ENCODE peak calls at places on chromosomes 11 and 22, in seven cellular contexts. One of them, this sample, is unnamed.

GRCh38 chr11:82864268-82864667 is 36.0 kb downstream of the PRCP start:
- DNase-seq in NCI-H510A treated with DMSO at 0.1 percent for 48 hours: peak
- DNase-seq in kidney tubule cell: peak
- DNase-seq in GM06990: no peak
- DNase-seq in activated naive CD4-positive, alpha-beta T cell: peak
- DNase-seq in stimulated activated CD8-positive, alpha-beta memory T cell treated with anti-CD3 and anti-CD28 coated beads, Interleukin-15, amount 100 ng/mL, for 48 hours: no peak
- DNase-seq in effector CD4-positive, alpha-beta T cell: no peak
- DNase-seq in this sample: peak

GRCh38 chr11:101128571-101129202 is 926 bp downstream of the PGR start:
- DNase-seq in stimulated activated CD8-positive, alpha-beta memory T cell treated with anti-CD3 and anti-CD28 coated beads, Interleukin-15, amount 100 ng/mL, for 48 hours: no peak
- DNase-seq in activated naive CD4-positive, alpha-beta T cell: no peak
- DNase-seq in effector CD4-positive, alpha-beta T cell: no peak
- DNase-seq in kidney tubule cell: no peak
- DNase-seq in GM06990: peak
- DNase-seq in NCI-H510A treated with DMSO at 0.1 percent for 48 hours: no peak
- DNase-seq in this sample: no peak

GRCh38 chr11:1628506-1629325 is 859 bp upstream of the KRTAP5-5 start:
- DNase-seq in effector CD4-positive, alpha-beta T cell: peak
- DNase-seq in stimulated activated CD8-positive, alpha-beta memory T cell treated with anti-CD3 and anti-CD28 coated beads, Interleukin-15, amount 100 ng/mL, for 48 hours: peak
- DNase-seq in NCI-H510A treated with DMSO at 0.1 percent for 48 hours: no peak
- DNase-seq in kidney tubule cell: peak
- DNase-seq in GM06990: no peak
- DNase-seq in activated naive CD4-positive, alpha-beta T cell: peak
- DNase-seq in this sample: peak

GRCh38 chr11:73236205-73236765 is 18.2 kb downstream of the P2RY2 start:
- DNase-seq in kidney tubule cell: no peak
- DNase-seq in effector CD4-positive, alpha-beta T cell: no peak
- DNase-seq in activated naive CD4-positive, alpha-beta T cell: no peak
- DNase-seq in GM06990: no peak
- DNase-seq in stimulated activated CD8-positive, alpha-beta memory T cell treated with anti-CD3 and anti-CD28 coated beads, Interleukin-15, amount 100 ng/mL, for 48 hours: no peak
- DNase-seq in NCI-H510A treated with DMSO at 0.1 percent for 48 hours: no peak
- DNase-seq in this sample: no peak

GRCh38 chr11:83819936-83820549 is 533.9 kb upstream of the CCDC90B start:
- DNase-seq in activated naive CD4-positive, alpha-beta T cell: no peak
- DNase-seq in stimulated activated CD8-positive, alpha-beta memory T cell treated with anti-CD3 and anti-CD28 coated beads, Interleukin-15, amount 100 ng/mL, for 48 hours: no peak
- DNase-seq in effector CD4-positive, alpha-beta T cell: no peak
- DNase-seq in kidney tubule cell: peak
- DNase-seq in NCI-H510A treated with DMSO at 0.1 percent for 48 hours: peak
- DNase-seq in GM06990: no peak
- DNase-seq in this sample: peak

GRCh38 chr11:46827995-46828394 is 18.1 kb downstream of the CKAP5 start:
- DNase-seq in GM06990: no peak
- DNase-seq in activated naive CD4-positive, alpha-beta T cell: no peak
- DNase-seq in NCI-H510A treated with DMSO at 0.1 percent for 48 hours: no peak
- DNase-seq in effector CD4-positive, alpha-beta T cell: no peak
- DNase-seq in kidney tubule cell: no peak
- DNase-seq in stimulated activated CD8-positive, alpha-beta memory T cell treated with anti-CD3 and anti-CD28 coated beads, Interleukin-15, amount 100 ng/mL, for 48 hours: no peak
- DNase-seq in this sample: no peak

GRCh38 chr22:27512283-27512761 is 289.2 kb downstream of the MN1 start:
- DNase-seq in GM06990: no peak
- DNase-seq in stimulated activated CD8-positive, alpha-beta memory T cell treated with anti-CD3 and anti-CD28 coated beads, Interleukin-15, amount 100 ng/mL, for 48 hours: no peak
- DNase-seq in NCI-H510A treated with DMSO at 0.1 percent for 48 hours: no peak
- DNase-seq in activated naive CD4-positive, alpha-beta T cell: no peak
- DNase-seq in effector CD4-positive, alpha-beta T cell: no peak
- DNase-seq in kidney tubule cell: peak
- DNase-seq in this sample: no peak

GRCh38 chr11:116930586-116930985 is 93.2 kb upstream of the APOA1 start:
- DNase-seq in stimulated activated CD8-positive, alpha-beta memory T cell treated with anti-CD3 and anti-CD28 coated beads, Interleukin-15, amount 100 ng/mL, for 48 hours: no peak
- DNase-seq in effector CD4-positive, alpha-beta T cell: no peak
- DNase-seq in GM06990: no peak
- DNase-seq in activated naive CD4-positive, alpha-beta T cell: no peak
- DNase-seq in kidney tubule cell: no peak
- DNase-seq in NCI-H510A treated with DMSO at 0.1 percent for 48 hours: peak
- DNase-seq in this sample: no peak

GRCh38 chr11:112221263-112221835 is 4.9 kb upstream of the PTS start:
- DNase-seq in stimulated activated CD8-positive, alpha-beta memory T cell treated with anti-CD3 and anti-CD28 coated beads, Interleukin-15, amount 100 ng/mL, for 48 hours: no peak
- DNase-seq in effector CD4-positive, alpha-beta T cell: no peak
- DNase-seq in activated naive CD4-positive, alpha-beta T cell: no peak
- DNase-seq in NCI-H510A treated with DMSO at 0.1 percent for 48 hours: peak
- DNase-seq in kidney tubule cell: no peak
- DNase-seq in GM06990: no peak
- DNase-seq in this sample: no peak

GRCh38 chr11:71210861-71211260 is 41.5 kb downstream of the SHANK2 start:
- DNase-seq in NCI-H510A treated with DMSO at 0.1 percent for 48 hours: no peak
- DNase-seq in activated naive CD4-positive, alpha-beta T cell: no peak
- DNase-seq in effector CD4-positive, alpha-beta T cell: no peak
- DNase-seq in kidney tubule cell: no peak
- DNase-seq in stimulated activated CD8-positive, alpha-beta memory T cell treated with anti-CD3 and anti-CD28 coated beads, Interleukin-15, amount 100 ng/mL, for 48 hours: no peak
- DNase-seq in GM06990: no peak
- DNase-seq in this sample: no peak

GRCh38 chr11:62988281-62988680 is 3.5 kb upstream of the SLC22A6 start:
- DNase-seq in GM06990: no peak
- DNase-seq in stimulated activated CD8-positive, alpha-beta memory T cell treated with anti-CD3 and anti-CD28 coated beads, Interleukin-15, amount 100 ng/mL, for 48 hours: no peak
- DNase-seq in effector CD4-positive, alpha-beta T cell: no peak
- DNase-seq in NCI-H510A treated with DMSO at 0.1 percent for 48 hours: no peak
- DNase-seq in activated naive CD4-positive, alpha-beta T cell: no peak
- DNase-seq in kidney tubule cell: no peak
- DNase-seq in this sample: no peak

GRCh38 chr11:10459029-10459970 is 4.2 kb downstream of the AMPD3 start:
- DNase-seq in kidney tubule cell: no peak
- DNase-seq in NCI-H510A treated with DMSO at 0.1 percent for 48 hours: no peak
- DNase-seq in stimulated activated CD8-positive, alpha-beta memory T cell treated with anti-CD3 and anti-CD28 coated beads, Interleukin-15, amount 100 ng/mL, for 48 hours: peak
- DNase-seq in GM06990: peak
- DNase-seq in effector CD4-positive, alpha-beta T cell: peak
- DNase-seq in activated naive CD4-positive, alpha-beta T cell: peak
- DNase-seq in this sample: peak

GRCh38 chr11:122020902-122021301 is 95.1 kb downstream of the BLID start:
- DNase-seq in stimulated activated CD8-positive, alpha-beta memory T cell treated with anti-CD3 and anti-CD28 coated beads, Interleukin-15, amount 100 ng/mL, for 48 hours: no peak
- DNase-seq in activated naive CD4-positive, alpha-beta T cell: no peak
- DNase-seq in effector CD4-positive, alpha-beta T cell: no peak
- DNase-seq in GM06990: no peak
- DNase-seq in NCI-H510A treated with DMSO at 0.1 percent for 48 hours: no peak
- DNase-seq in kidney tubule cell: peak
- DNase-seq in this sample: no peak

GRCh38 chr22:46107753-46108563 is 42.4 kb upstream of the PPARA start:
- DNase-seq in activated naive CD4-positive, alpha-beta T cell: no peak
- DNase-seq in stimulated activated CD8-positive, alpha-beta memory T cell treated with anti-CD3 and anti-CD28 coated beads, Interleukin-15, amount 100 ng/mL, for 48 hours: no peak
- DNase-seq in NCI-H510A treated with DMSO at 0.1 percent for 48 hours: no peak
- DNase-seq in effector CD4-positive, alpha-beta T cell: no peak
- DNase-seq in GM06990: no peak
- DNase-seq in kidney tubule cell: peak
- DNase-seq in this sample: no peak

GRCh38 chr22:41280065-41280464 is 5.9 kb downstream of the RANGAP1 start:
- DNase-seq in activated naive CD4-positive, alpha-beta T cell: no peak
- DNase-seq in kidney tubule cell: no peak
- DNase-seq in stimulated activated CD8-positive, alpha-beta memory T cell treated with anti-CD3 and anti-CD28 coated beads, Interleukin-15, amount 100 ng/mL, for 48 hours: no peak
- DNase-seq in NCI-H510A treated with DMSO at 0.1 percent for 48 hours: no peak
- DNase-seq in effector CD4-positive, alpha-beta T cell: no peak
- DNase-seq in GM06990: no peak
- DNase-seq in this sample: no peak

GRCh38 chr11:94849836-94850235 is 81.7 kb downstream of the AMOTL1 start:
- DNase-seq in stimulated activated CD8-positive, alpha-beta memory T cell treated with anti-CD3 and anti-CD28 coated beads, Interleukin-15, amount 100 ng/mL, for 48 hours: no peak
- DNase-seq in NCI-H510A treated with DMSO at 0.1 percent for 48 hours: no peak
- DNase-seq in kidney tubule cell: no peak
- DNase-seq in activated naive CD4-positive, alpha-beta T cell: no peak
- DNase-seq in GM06990: no peak
- DNase-seq in effector CD4-positive, alpha-beta T cell: no peak
- DNase-seq in this sample: no peak

GRCh38 chr11:128406365-128406706 is 181.0 kb downstream of the ETS1 start:
- DNase-seq in GM06990: no peak
- DNase-seq in kidney tubule cell: no peak
- DNase-seq in stimulated activated CD8-positive, alpha-beta memory T cell treated with anti-CD3 and anti-CD28 coated beads, Interleukin-15, amount 100 ng/mL, for 48 hours: no peak
- DNase-seq in NCI-H510A treated with DMSO at 0.1 percent for 48 hours: no peak
- DNase-seq in activated naive CD4-positive, alpha-beta T cell: no peak
- DNase-seq in effector CD4-positive, alpha-beta T cell: no peak
- DNase-seq in this sample: no peak

GRCh38 chr11:282171-282570 is 4.0 kb downstream of the NLRP6 start:
- DNase-seq in activated naive CD4-positive, alpha-beta T cell: no peak
- DNase-seq in kidney tubule cell: no peak
- DNase-seq in NCI-H510A treated with DMSO at 0.1 percent for 48 hours: no peak
- DNase-seq in effector CD4-positive, alpha-beta T cell: no peak
- DNase-seq in GM06990: no peak
- DNase-seq in stimulated activated CD8-positive, alpha-beta memory T cell treated with anti-CD3 and anti-CD28 coated beads, Interleukin-15, amount 100 ng/mL, for 48 hours: no peak
- DNase-seq in this sample: no peak

GRCh38 chr11:2480874-2481220 is 36.0 kb downstream of the KCNQ1 start:
- DNase-seq in stimulated activated CD8-positive, alpha-beta memory T cell treated with anti-CD3 and anti-CD28 coated beads, Interleukin-15, amount 100 ng/mL, for 48 hours: no peak
- DNase-seq in effector CD4-positive, alpha-beta T cell: no peak
- DNase-seq in activated naive CD4-positive, alpha-beta T cell: no peak
- DNase-seq in kidney tubule cell: no peak
- DNase-seq in NCI-H510A treated with DMSO at 0.1 percent for 48 hours: no peak
- DNase-seq in GM06990: no peak
- DNase-seq in this sample: no peak

GRCh38 chr11:46607516-46607915 is 9.5 kb downstream of the HARBI1 start:
- DNase-seq in GM06990: no peak
- DNase-seq in kidney tubule cell: no peak
- DNase-seq in effector CD4-positive, alpha-beta T cell: no peak
- DNase-seq in NCI-H510A treated with DMSO at 0.1 percent for 48 hours: no peak
- DNase-seq in activated naive CD4-positive, alpha-beta T cell: no peak
- DNase-seq in stimulated activated CD8-positive, alpha-beta memory T cell treated with anti-CD3 and anti-CD28 coated beads, Interleukin-15, amount 100 ng/mL, for 48 hours: no peak
- DNase-seq in this sample: no peak

GRCh38 chr11:61513143-61513740 is 4.7 kb downstream of the LRRC10B start:
- DNase-seq in stimulated activated CD8-positive, alpha-beta memory T cell treated with anti-CD3 and anti-CD28 coated beads, Interleukin-15, amount 100 ng/mL, for 48 hours: no peak
- DNase-seq in kidney tubule cell: no peak
- DNase-seq in GM06990: no peak
- DNase-seq in NCI-H510A treated with DMSO at 0.1 percent for 48 hours: peak
- DNase-seq in activated naive CD4-positive, alpha-beta T cell: no peak
- DNase-seq in effector CD4-positive, alpha-beta T cell: no peak
- DNase-seq in this sample: no peak

GRCh38 chr11:68707527-68707926 is 23.2 kb downstream of the GAL start:
- DNase-seq in effector CD4-positive, alpha-beta T cell: no peak
- DNase-seq in activated naive CD4-positive, alpha-beta T cell: no peak
- DNase-seq in NCI-H510A treated with DMSO at 0.1 percent for 48 hours: no peak
- DNase-seq in GM06990: no peak
- DNase-seq in stimulated activated CD8-positive, alpha-beta memory T cell treated with anti-CD3 and anti-CD28 coated beads, Interleukin-15, amount 100 ng/mL, for 48 hours: no peak
- DNase-seq in kidney tubule cell: no peak
- DNase-seq in this sample: no peak

GRCh38 chr22:19554834-19555404 is 30.7 kb upstream of the CLDN5 start:
- DNase-seq in NCI-H510A treated with DMSO at 0.1 percent for 48 hours: no peak
- DNase-seq in kidney tubule cell: peak
- DNase-seq in GM06990: no peak
- DNase-seq in stimulated activated CD8-positive, alpha-beta memory T cell treated with anti-CD3 and anti-CD28 coated beads, Interleukin-15, amount 100 ng/mL, for 48 hours: no peak
- DNase-seq in effector CD4-positive, alpha-beta T cell: no peak
- DNase-seq in activated naive CD4-positive, alpha-beta T cell: no peak
- DNase-seq in this sample: no peak

GRCh38 chr11:121237686-121238658 is 54.6 kb upstream of the SC5D start:
- DNase-seq in effector CD4-positive, alpha-beta T cell: no peak
- DNase-seq in GM06990: peak
- DNase-seq in stimulated activated CD8-positive, alpha-beta memory T cell treated with anti-CD3 and anti-CD28 coated beads, Interleukin-15, amount 100 ng/mL, for 48 hours: peak
- DNase-seq in activated naive CD4-positive, alpha-beta T cell: no peak
- DNase-seq in kidney tubule cell: peak
- DNase-seq in NCI-H510A treated with DMSO at 0.1 percent for 48 hours: no peak
- DNase-seq in this sample: no peak

GRCh38 chr22:25357056-25357455 is 137.6 kb downstream of the CRYBB2 start:
- DNase-seq in kidney tubule cell: no peak
- DNase-seq in activated naive CD4-positive, alpha-beta T cell: no peak
- DNase-seq in GM06990: no peak
- DNase-seq in stimulated activated CD8-positive, alpha-beta memory T cell treated with anti-CD3 and anti-CD28 coated beads, Interleukin-15, amount 100 ng/mL, for 48 hours: no peak
- DNase-seq in effector CD4-positive, alpha-beta T cell: no peak
- DNase-seq in NCI-H510A treated with DMSO at 0.1 percent for 48 hours: no peak
- DNase-seq in this sample: no peak

GRCh38 chr11:93568726-93569125 is 25.5 kb upstream of the SMCO4 start:
- DNase-seq in kidney tubule cell: no peak
- DNase-seq in effector CD4-positive, alpha-beta T cell: no peak
- DNase-seq in activated naive CD4-positive, alpha-beta T cell: no peak
- DNase-seq in stimulated activated CD8-positive, alpha-beta memory T cell treated with anti-CD3 and anti-CD28 coated beads, Interleukin-15, amount 100 ng/mL, for 48 hours: no peak
- DNase-seq in NCI-H510A treated with DMSO at 0.1 percent for 48 hours: no peak
- DNase-seq in GM06990: no peak
- DNase-seq in this sample: no peak

GRCh38 chr11:36469881-36470802 is 39.9 kb downstream of the TRAF6 start:
- DNase-seq in kidney tubule cell: peak
- DNase-seq in stimulated activated CD8-positive, alpha-beta memory T cell treated with anti-CD3 and anti-CD28 coated beads, Interleukin-15, amount 100 ng/mL, for 48 hours: no peak
- DNase-seq in effector CD4-positive, alpha-beta T cell: no peak
- DNase-seq in activated naive CD4-positive, alpha-beta T cell: no peak
- DNase-seq in NCI-H510A treated with DMSO at 0.1 percent for 48 hours: no peak
- DNase-seq in GM06990: no peak
- DNase-seq in this sample: no peak

GRCh38 chr11:65492637-65493366 is 6.0 kb upstream of the MALAT1 start:
- DNase-seq in kidney tubule cell: peak
- DNase-seq in NCI-H510A treated with DMSO at 0.1 percent for 48 hours: no peak
- DNase-seq in activated naive CD4-positive, alpha-beta T cell: no peak
- DNase-seq in effector CD4-positive, alpha-beta T cell: no peak
- DNase-seq in stimulated activated CD8-positive, alpha-beta memory T cell treated with anti-CD3 and anti-CD28 coated beads, Interleukin-15, amount 100 ng/mL, for 48 hours: no peak
- DNase-seq in GM06990: peak
- DNase-seq in this sample: peak

GRCh38 chr11:75538150-75538942 is 12.6 kb upstream of the GDPD5 start:
- DNase-seq in activated naive CD4-positive, alpha-beta T cell: no peak
- DNase-seq in effector CD4-positive, alpha-beta T cell: no peak
- DNase-seq in NCI-H510A treated with DMSO at 0.1 percent for 48 hours: no peak
- DNase-seq in GM06990: no peak
- DNase-seq in kidney tubule cell: no peak
- DNase-seq in stimulated activated CD8-positive, alpha-beta memory T cell treated with anti-CD3 and anti-CD28 coated beads, Interleukin-15, amount 100 ng/mL, for 48 hours: no peak
- DNase-seq in this sample: no peak

GRCh38 chr11:112961146-112961668 is at the start of gene NCAM1:
- DNase-seq in NCI-H510A treated with DMSO at 0.1 percent for 48 hours: peak
- DNase-seq in stimulated activated CD8-positive, alpha-beta memory T cell treated with anti-CD3 and anti-CD28 coated beads, Interleukin-15, amount 100 ng/mL, for 48 hours: no peak
- DNase-seq in kidney tubule cell: peak
- DNase-seq in GM06990: peak
- DNase-seq in effector CD4-positive, alpha-beta T cell: no peak
- DNase-seq in activated naive CD4-positive, alpha-beta T cell: no peak
- DNase-seq in this sample: peak

GRCh38 chr22:17164392-17165024 is 5.4 kb upstream of the HDHD5 start:
- DNase-seq in GM06990: no peak
- DNase-seq in effector CD4-positive, alpha-beta T cell: no peak
- DNase-seq in stimulated activated CD8-positive, alpha-beta memory T cell treated with anti-CD3 and anti-CD28 coated beads, Interleukin-15, amount 100 ng/mL, for 48 hours: no peak
- DNase-seq in activated naive CD4-positive, alpha-beta T cell: no peak
- DNase-seq in NCI-H510A treated with DMSO at 0.1 percent for 48 hours: no peak
- DNase-seq in kidney tubule cell: no peak
- DNase-seq in this sample: no peak

GRCh38 chr11:2296913-2297622 is 4.7 kb downstream of the C11orf21 start:
- DNase-seq in kidney tubule cell: no peak
- DNase-seq in GM06990: no peak
- DNase-seq in activated naive CD4-positive, alpha-beta T cell: no peak
- DNase-seq in effector CD4-positive, alpha-beta T cell: no peak
- DNase-seq in NCI-H510A treated with DMSO at 0.1 percent for 48 hours: no peak
- DNase-seq in stimulated activated CD8-positive, alpha-beta memory T cell treated with anti-CD3 and anti-CD28 coated beads, Interleukin-15, amount 100 ng/mL, for 48 hours: no peak
- DNase-seq in this sample: no peak

GRCh38 chr11:10455637-10456487 is 798 bp downstream of the AMPD3 start:
- DNase-seq in kidney tubule cell: peak
- DNase-seq in stimulated activated CD8-positive, alpha-beta memory T cell treated with anti-CD3 and anti-CD28 coated beads, Interleukin-15, amount 100 ng/mL, for 48 hours: peak
- DNase-seq in activated naive CD4-positive, alpha-beta T cell: peak
- DNase-seq in NCI-H510A treated with DMSO at 0.1 percent for 48 hours: peak
- DNase-seq in GM06990: peak
- DNase-seq in effector CD4-positive, alpha-beta T cell: peak
- DNase-seq in this sample: peak

GRCh38 chr22:24688294-24688693 is 85.3 kb downstream of the GGT1 start:
- DNase-seq in GM06990: no peak
- DNase-seq in activated naive CD4-positive, alpha-beta T cell: no peak
- DNase-seq in kidney tubule cell: no peak
- DNase-seq in effector CD4-positive, alpha-beta T cell: no peak
- DNase-seq in NCI-H510A treated with DMSO at 0.1 percent for 48 hours: no peak
- DNase-seq in stimulated activated CD8-positive, alpha-beta memory T cell treated with anti-CD3 and anti-CD28 coated beads, Interleukin-15, amount 100 ng/mL, for 48 hours: no peak
- DNase-seq in this sample: no peak

GRCh38 chr22:37060801-37061610 is 9.5 kb downstream of the KCTD17 start:
- DNase-seq in stimulated activated CD8-positive, alpha-beta memory T cell treated with anti-CD3 and anti-CD28 coated beads, Interleukin-15, amount 100 ng/mL, for 48 hours: peak
- DNase-seq in GM06990: peak
- DNase-seq in NCI-H510A treated with DMSO at 0.1 percent for 48 hours: peak
- DNase-seq in effector CD4-positive, alpha-beta T cell: no peak
- DNase-seq in activated naive CD4-positive, alpha-beta T cell: no peak
- DNase-seq in kidney tubule cell: no peak
- DNase-seq in this sample: peak

GRCh38 chr11:57513911-57514537 is 1.5 kb downstream of the SLC43A1 start:
- DNase-seq in stimulated activated CD8-positive, alpha-beta memory T cell treated with anti-CD3 and anti-CD28 coated beads, Interleukin-15, amount 100 ng/mL, for 48 hours: peak
- DNase-seq in kidney tubule cell: no peak
- DNase-seq in activated naive CD4-positive, alpha-beta T cell: peak
- DNase-seq in effector CD4-positive, alpha-beta T cell: no peak
- DNase-seq in GM06990: peak
- DNase-seq in NCI-H510A treated with DMSO at 0.1 percent for 48 hours: peak
- DNase-seq in this sample: peak

GRCh38 chr11:429931-430456 is 11.8 kb downstream of the ANO9 start:
- DNase-seq in activated naive CD4-positive, alpha-beta T cell: no peak
- DNase-seq in kidney tubule cell: no peak
- DNase-seq in NCI-H510A treated with DMSO at 0.1 percent for 48 hours: no peak
- DNase-seq in stimulated activated CD8-positive, alpha-beta memory T cell treated with anti-CD3 and anti-CD28 coated beads, Interleukin-15, amount 100 ng/mL, for 48 hours: no peak
- DNase-seq in GM06990: no peak
- DNase-seq in effector CD4-positive, alpha-beta T cell: no peak
- DNase-seq in this sample: no peak

GRCh38 chr22:38109391-38110000 is 988 bp downstream of the BAIAP2L2 start:
- DNase-seq in stimulated activated CD8-positive, alpha-beta memory T cell treated with anti-CD3 and anti-CD28 coated beads, Interleukin-15, amount 100 ng/mL, for 48 hours: no peak
- DNase-seq in effector CD4-positive, alpha-beta T cell: no peak
- DNase-seq in GM06990: no peak
- DNase-seq in activated naive CD4-positive, alpha-beta T cell: no peak
- DNase-seq in kidney tubule cell: no peak
- DNase-seq in NCI-H510A treated with DMSO at 0.1 percent for 48 hours: no peak
- DNase-seq in this sample: no peak